ENCODE peak calls at places on chromosome 11, in seven cellular contexts. K is PC-3, G is LNCaP clone FGC, S is kidney epithelial cell, F is stomach, O is T-cell, X is choroid plexus epithelial cell. Y is an unnamed sample.

GRCh38 chr11:71086687-71087258 is 165.6 kb downstream of the SHANK2 start:
- DNase-seq in K (peak; percentile 63), O (no peak), X (peak; percentile 43), F (no peak), G (no peak), S (no peak), Y (peak; percentile 39)

GRCh38 chr11:105219670-105220069 is 80.1 kb upstream of the CARD18 start:
- DNase-seq in S (no peak), O (no peak), K (no peak), X (no peak), F (no peak), G (no peak), Y (no peak)

GRCh38 chr11:102177974-102178631 is 67.9 kb downstream of the YAP1 start:
- DNase-seq in K (peak; percentile 99), O (no peak), F (no peak), S (peak; percentile 89), X (peak; percentile 95), G (peak; percentile 38), Y (no peak)

GRCh38 chr11:2085251-2086066 is 53.7 kb downstream of the IGF2 start:
- DNase-seq in F (peak; percentile 11), X (no peak), G (no peak), O (no peak), K (no peak), S (no peak), Y (no peak)

GRCh38 chr11:18225906-18226305 is 10.7 kb downstream of the SAA4 start:
- DNase-seq in X (no peak), S (no peak), K (no peak), F (no peak), G (no peak), O (no peak), Y (no peak)

GRCh38 chr11:116336540-116336939 is 436.2 kb downstream of the BUD13 start:
- DNase-seq in O (no peak), S (no peak), X (no peak), K (no peak), G (no peak), F (no peak), Y (no peak)

GRCh38 chr11:110130642-110131238 is 37.5 kb downstream of the ZC3H12C start:
- DNase-seq in X (peak; percentile 40), G (no peak), F (no peak), K (no peak), O (no peak), S (peak; percentile 12), Y (no peak)

GRCh38 chr11:65429069-65429681 is 6.6 kb downstream of the NEAT1 start:
- DNase-seq in O (no peak), F (peak; percentile 43), X (peak; percentile 87), K (peak; percentile 38), S (no peak), G (no peak), Y (peak; percentile 50)

GRCh38 chr11:11669447-11669846 is 47.6 kb upstream of the GALNT18 start:
- DNase-seq in X (no peak), F (no peak), O (no peak), K (no peak), G (no peak), S (no peak), Y (no peak)

GRCh38 chr11:7079545-7080135 is 9.2 kb upstream of the RBMXL2 start:
- DNase-seq in K (no peak), O (no peak), F (no peak), X (no peak), S (no peak), G (no peak), Y (no peak)

GRCh38 chr11:120707098-120707497 is 195.6 kb downstream of the GRIK4 start:
- DNase-seq in O (no peak), K (no peak), G (no peak), S (peak; percentile 49), F (no peak), X (peak; percentile 22), Y (no peak)

GRCh38 chr11:74318241-74318932 is 6.9 kb upstream of the P4HA3 start:
- DNase-seq in F (no peak), X (peak; percentile 69), S (no peak), O (no peak), G (no peak), K (peak; percentile 37), Y (no peak)

GRCh38 chr11:65334696-65335295 is 1.1 kb downstream of the DPF2 start:
- DNase-seq in F (no peak), K (no peak), O (no peak), S (no peak), X (no peak), G (no peak), Y (no peak)

GRCh38 chr11:19980957-19981669 is 179.2 kb downstream of the DBX1 start:
- DNase-seq in K (no peak), F (no peak), S (no peak), O (no peak), X (peak; percentile 96), G (peak; percentile 39), Y (no peak)

GRCh38 chr11:33753304-33753703 is 17.1 kb upstream of the CD59 start:
- DNase-seq in K (peak; percentile 21), G (no peak), S (no peak), X (peak; percentile 84), F (no peak), O (no peak), Y (no peak)

GRCh38 chr11:87306260-87306861 is 268.6 kb downstream of the TMEM135 start:
- DNase-seq in K (no peak), X (no peak), G (peak; percentile 6), F (no peak), O (no peak), S (no peak), Y (no peak)

GRCh38 chr11:113752932-113753331 is 20.6 kb downstream of the ZW10 start:
- DNase-seq in F (no peak), G (no peak), O (no peak), K (no peak), X (no peak), S (no peak), Y (no peak)

GRCh38 chr11:7559404-7560283 is 45.8 kb downstream of the PPFIBP2 start:
- DNase-seq in K (no peak), F (no peak), G (no peak), S (no peak), X (no peak), O (no peak), Y (no peak)

GRCh38 chr11:8075119-8075726 is 5.8 kb upstream of the TUB start:
- DNase-seq in X (no peak), F (no peak), O (no peak), S (no peak), K (peak; percentile 31), G (no peak), Y (no peak)

GRCh38 chr11:64870176-64870892 is 8.1 kb downstream of the EHD1 start:
- DNase-seq in G (no peak), F (no peak), O (no peak), X (peak; percentile 74), K (peak; percentile 48), S (no peak), Y (no peak)

GRCh38 chr11:3073029-3073435 is 15.8 kb upstream of the CARS1 start:
- DNase-seq in O (no peak), K (no peak), G (no peak), F (no peak), X (peak; percentile 50), S (peak; percentile 75), Y (no peak)

GRCh38 chr11:44007746-44008501 is 39.9 kb upstream of the ACCSL start:
- DNase-seq in F (no peak), X (no peak), K (peak; percentile 41), G (no peak), O (no peak), S (no peak), Y (no peak)

GRCh38 chr11:6297831-6298230 is 22.5 kb downstream of the CAVIN3 start:
- DNase-seq in X (peak; percentile 25), K (peak; percentile 29), G (no peak), O (no peak), S (no peak), F (no peak), Y (no peak)

GRCh38 chr11:123286255-123286654 is 91.2 kb upstream of the CLMP start:
- DNase-seq in O (no peak), K (no peak), F (no peak), S (no peak), X (no peak), G (no peak), Y (no peak)

GRCh38 chr11:37364246-37364839 is 766.3 kb upstream of the RAG2 start:
- DNase-seq in S (no peak), F (no peak), K (no peak), G (no peak), X (no peak), O (no peak), Y (no peak)